ENCODE peak calls at places on chromosome 14, in ten cellular contexts. C is activated CD4-positive, alpha-beta memory T cell treated with anti-CD3 and anti-CD28 coated beads, Interleukin-2, amount 10 ng/mL, durations not matched to agents 7 days and 5 days; K is HAP-1; G is AG20443; D is HS-27A; M is NCI-H1694 treated with DMSO at 0.1 percent for 48 hours; H is GM12865; S is lower leg skin; J is GM23248; P is activated T-cell treated with anti-CD3 and anti-CD28 coated beads for 1 hour. A is an unnamed sample.
A peak's percentile ranks its signal among the peaks of the same experiment; 100 is the strongest.

GRCh38 chr14:52048641-52049204 is 20.1 kb downstream of the NID2 start:
- DNase-seq in S (no peak), H (no peak), G (peak; percentile 38), C (no peak), J (peak; percentile 88), K (no peak), M (no peak), D (no peak), P (no peak), A (no peak)

GRCh38 chr14:31477248-31477647 is 10.6 kb downstream of the GPR33 start:
- DNase-seq in H (no peak), J (no peak), D (no peak), K (no peak), S (no peak), C (no peak), P (no peak), M (no peak), G (no peak), A (no peak)

GRCh38 chr14:24279301-24280186 is 8.1 kb upstream of the RABGGTA start:
- DNase-seq in H (peak; percentile 77), D (no peak), C (peak; percentile 50), P (no peak), G (peak; percentile 27), K (no peak), J (peak; percentile 51), S (no peak), M (peak; percentile 61), A (no peak)

GRCh38 chr14:102731871-102732800 is 45.1 kb upstream of the TRAF3 start:
- DNase-seq in H (no peak), M (no peak), J (no peak), P (no peak), K (no peak), C (no peak), S (peak; percentile 64), G (no peak), D (no peak), A (no peak)

GRCh38 chr14:54360667-54361066 is 36.1 kb upstream of the CDKN3 start:
- DNase-seq in G (no peak), D (no peak), C (no peak), M (no peak), J (no peak), P (no peak), H (no peak), K (no peak), S (no peak), A (no peak)

GRCh38 chr14:53458368-53458814 is 305.3 kb upstream of the DDHD1 start:
- DNase-seq in D (peak; percentile 66), P (no peak), M (no peak), G (peak; percentile 38), S (no peak), C (no peak), J (peak; percentile 53), K (no peak), H (no peak), A (no peak)

GRCh38 chr14:69845787-69846186 is 33.4 kb upstream of the SMOC1 start:
- DNase-seq in S (no peak), P (no peak), J (peak; percentile 9), M (peak; percentile 24), K (no peak), D (no peak), G (no peak), C (no peak), H (no peak), A (no peak)

GRCh38 chr14:103281496-103282231 is 52.4 kb upstream of the EIF5 start:
- DNase-seq in J (peak; percentile 82), P (no peak), M (peak; percentile 97), D (no peak), G (peak; percentile 90), S (no peak), H (no peak), K (peak; percentile 29), C (no peak), A (no peak)

GRCh38 chr14:105859717-105860614 is 333.6 kb downstream of the TMEM121 start:
- DNase-seq in S (peak; percentile 52), D (no peak), P (no peak), C (peak; percentile 77), K (peak; percentile 4), M (no peak), H (peak; percentile 12), J (no peak), G (no peak), A (no peak)

GRCh38 chr14:101078892-101079221 is 175.3 kb upstream of the RTL1 start:
- DNase-seq in K (no peak), P (no peak), H (no peak), G (peak; percentile 4), D (no peak), J (no peak), S (peak; percentile 58), M (no peak), C (peak; percentile 2), A (no peak)

GRCh38 chr14:71361874-71362273 is 454.6 kb downstream of the PCNX1 start:
- DNase-seq in J (no peak), K (no peak), P (no peak), M (no peak), H (no peak), G (no peak), D (no peak), S (no peak), C (no peak), A (no peak)

GRCh38 chr14:72256055-72256454 is 323.8 kb downstream of the RGS6 start:
- DNase-seq in H (no peak), K (no peak), D (no peak), M (no peak), J (peak; percentile 4), S (no peak), P (no peak), C (no peak), G (no peak), A (no peak)

GRCh38 chr14:63717704-63718103 is 10.2 kb downstream of the SGPP1 start:
- DNase-seq in S (no peak), K (no peak), H (peak; percentile 19), C (no peak), M (peak; percentile 70), G (no peak), J (peak; percentile 61), D (no peak), P (no peak), A (no peak)

GRCh38 chr14:106269029-106269428 is 742.6 kb downstream of the TMEM121 start:
- DNase-seq in P (no peak), H (no peak), G (no peak), C (no peak), D (no peak), J (no peak), S (no peak), K (no peak), M (no peak), A (no peak)

GRCh38 chr14:53391631-53392030 is 238.5 kb upstream of the DDHD1 start:
- DNase-seq in M (no peak), H (no peak), P (no peak), C (no peak), G (peak; percentile 58), J (peak; percentile 92), D (peak; percentile 68), K (no peak), S (no peak), A (no peak)

GRCh38 chr14:31194661-31195060 is 12.9 kb downstream of the HECTD1 start:
- DNase-seq in D (no peak), G (no peak), K (no peak), P (no peak), J (peak; percentile 22), M (no peak), S (no peak), H (no peak), C (no peak), A (no peak)

GRCh38 chr14:105393151-105393550 is 5.2 kb upstream of the TEX22 start:
- DNase-seq in P (no peak), K (no peak), G (no peak), C (no peak), S (no peak), D (no peak), J (no peak), H (no peak), M (no peak), A (no peak)

GRCh38 chr14:58823309-58823708 is 185.5 kb downstream of the DACT1 start:
- DNase-seq in H (no peak), G (no peak), D (no peak), K (no peak), P (no peak), J (no peak), M (no peak), S (no peak), C (no peak), A (no peak)

GRCh38 chr14:70789961-70790360 is 19.4 kb downstream of the MAP3K9 start:
- DNase-seq in K (no peak), S (no peak), D (no peak), C (no peak), G (no peak), M (no peak), H (no peak), J (no peak), P (no peak), A (no peak)